ENCODE peak calls at places on chromosomes 11 and 22, in four cellular contexts. B is K562, E is HepG2, V is H1. L is an unnamed sample.
A peak's percentile ranks its signal among the peaks of the same experiment; 100 is the strongest.

GRCh38 chr11:124943242-124943641 is 7.4 kb upstream of the HEPACAM start:
- DNase-seq in B (no peak), E (peak; percentile 39), V (no peak), L (no peak)

GRCh38 chr11:19460718-19461405 is 220.1 kb upstream of the E2F8 start:
- DNase-seq in B (no peak), E (no peak), V (no peak), L (no peak)

GRCh38 chr11:75490221-75491181 is 35.2 kb downstream of the GDPD5 start:
- DNase-seq in B (no peak), E (no peak), V (peak; percentile 62), L (no peak)

GRCh38 chr11:119371778-119372182 is 9.7 kb downstream of the USP2 start:
- DNase-seq in B (no peak), E (no peak), V (no peak), L (no peak)

GRCh38 chr11:62497132-62497915 is 49.3 kb downstream of the AHNAK start:
- DNase-seq in B (peak; percentile 13), E (peak; percentile 86), V (no peak), L (peak; percentile 13)

GRCh38 chr11:8765294-8765693 is 82.7 kb downstream of the RPL27A start:
- DNase-seq in B (no peak), E (peak; percentile 49), V (no peak), L (no peak)

GRCh38 chr11:47186076-47186936 is at the start of gene PACSIN3:
- DNase-seq in B (peak; percentile 94), E (peak; percentile 43), V (peak; percentile 81), L (no peak)

GRCh38 chr11:111846063-111846462 is 25.3 kb downstream of the ALG9 start:
- DNase-seq in B (no peak), E (no peak), V (no peak), L (no peak)

GRCh38 chr11:14578551-14578956 is 58.4 kb upstream of the PSMA1 start:
- DNase-seq in B (peak; percentile 30), E (peak; percentile 82), V (no peak), L (peak; percentile 65)

GRCh38 chr11:74592063-74592440 is 330 bp upstream of the POLD3 start:
- DNase-seq in B (no peak), E (no peak), V (no peak), L (no peak)

GRCh38 chr11:20599424-20600346 is at the start of gene SLC6A5:
- DNase-seq in B (peak; percentile 50), E (peak; percentile 25), V (peak; percentile 88), L (no peak)

GRCh38 chr11:74776546-74776945 is 27.9 kb downstream of the RNF169 start:
- DNase-seq in B (no peak), E (no peak), V (no peak), L (no peak)

GRCh38 chr11:64545605-64546004 is 45.4 kb upstream of the SLC22A12 start:
- DNase-seq in B (no peak), E (no peak), V (no peak), L (no peak)

GRCh38 chr11:130449996-130450419 is 1.6 kb downstream of the ADAMTS15 start:
- DNase-seq in B (peak; percentile 36), E (no peak), V (peak; percentile 93), L (no peak)

GRCh38 chr11:112012877-112013276 is 12.3 kb upstream of the DLAT start:
- DNase-seq in B (peak; percentile 22), E (peak; percentile 8), V (no peak), L (no peak)

GRCh38 chr11:68038718-68039525 is at the start of gene TCIRG1:
- DNase-seq in B (peak; percentile 91), E (peak; percentile 79), V (peak; percentile 77), L (peak; percentile 15)

GRCh38 chr22:24962835-24963234 is 10.3 kb downstream of the KIAA1671 start:
- DNase-seq in B (no peak), E (no peak), V (no peak), L (no peak)

GRCh38 chr22:23157560-23158515 is 12.6 kb downstream of the RAB36 start:
- DNase-seq in B (no peak), E (no peak), V (no peak), L (no peak)

GRCh38 chr11:12765428-12765827 is 91.2 kb downstream of the TEAD1 start:
- DNase-seq in B (no peak), E (no peak), V (no peak), L (no peak)

GRCh38 chr11:1480191-1480554 is 6.4 kb downstream of the MOB2 start:
- DNase-seq in B (no peak), E (no peak), V (no peak), L (no peak)

GRCh38 chr11:134244593-134244992 is 8.6 kb downstream of the THYN1 start:
- DNase-seq in B (peak; percentile 31), E (peak; percentile 35), V (no peak), L (no peak)
- TF ChIP-seq CREB1 in B (no peak), E (no peak), V (no peak), L (no peak)

DNA sequence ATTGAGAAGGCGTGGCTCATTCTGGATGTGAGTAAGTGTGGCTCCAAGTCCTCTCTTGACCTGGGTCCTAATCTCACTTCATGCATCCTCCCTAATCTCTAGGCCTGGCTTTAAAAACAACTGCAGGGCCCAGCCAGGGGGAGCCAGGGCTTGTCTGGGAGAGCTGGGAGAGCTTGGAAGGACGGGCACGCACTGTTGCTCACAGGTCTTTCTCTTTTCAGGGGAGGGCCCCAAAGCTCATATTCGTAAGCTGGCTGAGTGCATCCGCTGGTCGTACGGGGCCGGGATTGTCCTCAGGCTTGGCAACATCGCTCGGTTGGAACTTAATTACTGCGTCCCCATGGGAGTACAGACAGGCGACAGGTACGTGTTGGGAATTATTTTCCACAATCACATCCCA is 34.1 kb upstream of the PARVB start:
- DNase-seq in B (no peak), E (no peak), V (no peak), L (no peak)
- H3K9ac ChIP-seq in B (no peak overlapping the region), E (no peak overlapping the region), V (no peak overlapping the region), L (no peak overlapping the region)

DNA sequence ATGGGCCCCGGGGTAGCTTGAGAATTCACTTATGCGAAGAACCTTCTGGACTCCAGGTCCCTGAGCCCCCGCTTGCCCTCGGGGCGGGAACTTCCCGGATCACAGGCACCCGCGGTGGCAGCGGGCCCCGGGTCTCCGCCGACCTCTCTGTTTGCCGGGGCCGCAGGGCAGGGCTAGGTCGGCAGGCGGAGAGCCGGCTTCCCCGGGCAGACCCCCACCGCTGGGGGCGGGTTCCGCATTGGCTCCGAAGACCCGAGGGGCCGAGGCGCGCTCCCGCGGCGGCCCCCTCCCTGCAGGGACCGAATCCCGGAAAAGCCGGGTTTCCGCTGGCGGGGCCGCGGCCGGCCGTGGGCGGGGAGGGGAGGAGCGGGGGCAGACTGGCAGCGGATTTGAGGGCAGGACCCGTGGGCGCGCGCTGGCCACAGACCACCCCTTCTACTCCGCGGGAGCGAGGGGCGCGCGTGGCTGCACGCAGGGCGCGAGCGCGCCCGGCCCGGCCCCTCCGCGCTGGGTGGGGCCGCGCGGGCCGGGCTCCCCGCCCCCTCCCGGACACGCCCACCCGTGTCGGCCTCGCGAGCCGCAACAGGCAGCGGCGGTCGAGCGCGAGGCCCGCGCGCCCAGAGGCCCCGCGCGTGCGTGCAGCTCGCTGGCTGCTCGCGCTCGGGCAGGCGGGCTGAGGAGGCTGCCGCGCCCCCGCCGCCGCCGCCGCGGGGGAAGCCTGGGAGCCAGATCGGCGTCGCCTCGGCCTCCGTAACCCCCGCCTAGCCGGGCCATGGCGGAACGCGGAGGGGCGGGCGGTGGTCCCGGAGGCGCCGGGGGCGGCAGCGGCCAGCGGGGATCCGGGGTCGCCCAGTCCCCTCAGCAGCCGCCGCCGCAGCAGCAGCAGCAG is at the start of gene PACS1:
- DNase-seq in B (peak; percentile 92), E (peak; percentile 25), V (peak; percentile 85), L (no peak)
- TF ChIP-seq CREB1 in B (no peak), E (no peak), V (no peak), L (no peak)

GRCh38 chr11:65639623-65640482 is 2.0 kb downstream of the SIPA1 start:
- DNase-seq in B (no peak), E (no peak), V (no peak), L (peak; percentile 91)
- H3K9ac ChIP-seq in B (no peak overlapping the region), E (no peak overlapping the region), V (no peak overlapping the region), L (peak overlapping the region; percentile 92)

GRCh38 chr11:35211952-35212351 is 73.0 kb downstream of the CD44 start:
- DNase-seq in B (no peak), E (no peak), V (no peak), L (no peak)
- TF ChIP-seq CREB1 in B (no peak), E (no peak), V (no peak), L (no peak)

DNA sequence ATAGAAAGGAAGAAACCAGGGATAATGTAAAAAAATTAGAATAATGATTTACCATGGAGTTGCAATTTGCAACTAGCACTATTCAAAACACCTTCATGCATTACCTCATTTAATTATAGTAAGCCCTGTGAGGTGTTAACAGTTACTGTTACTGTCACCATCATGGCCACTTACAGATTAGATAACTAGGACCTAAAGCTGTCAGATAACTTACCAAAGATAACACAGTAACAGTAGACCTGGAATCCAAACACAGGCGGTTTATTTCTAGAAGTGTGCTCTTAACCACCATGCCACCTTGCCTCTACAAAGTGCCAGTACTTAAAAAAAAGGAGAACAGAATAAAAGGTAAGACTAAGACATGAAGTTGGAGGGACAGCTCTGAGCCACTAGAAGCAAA is 11.1 kb upstream of the LARGE1 start:
- DNase-seq in B (no peak), E (no peak), V (no peak), L (no peak)
- H3K9ac ChIP-seq in B (no peak overlapping the region), E (no peak overlapping the region), V (no peak overlapping the region), L (no peak overlapping the region)

DNA sequence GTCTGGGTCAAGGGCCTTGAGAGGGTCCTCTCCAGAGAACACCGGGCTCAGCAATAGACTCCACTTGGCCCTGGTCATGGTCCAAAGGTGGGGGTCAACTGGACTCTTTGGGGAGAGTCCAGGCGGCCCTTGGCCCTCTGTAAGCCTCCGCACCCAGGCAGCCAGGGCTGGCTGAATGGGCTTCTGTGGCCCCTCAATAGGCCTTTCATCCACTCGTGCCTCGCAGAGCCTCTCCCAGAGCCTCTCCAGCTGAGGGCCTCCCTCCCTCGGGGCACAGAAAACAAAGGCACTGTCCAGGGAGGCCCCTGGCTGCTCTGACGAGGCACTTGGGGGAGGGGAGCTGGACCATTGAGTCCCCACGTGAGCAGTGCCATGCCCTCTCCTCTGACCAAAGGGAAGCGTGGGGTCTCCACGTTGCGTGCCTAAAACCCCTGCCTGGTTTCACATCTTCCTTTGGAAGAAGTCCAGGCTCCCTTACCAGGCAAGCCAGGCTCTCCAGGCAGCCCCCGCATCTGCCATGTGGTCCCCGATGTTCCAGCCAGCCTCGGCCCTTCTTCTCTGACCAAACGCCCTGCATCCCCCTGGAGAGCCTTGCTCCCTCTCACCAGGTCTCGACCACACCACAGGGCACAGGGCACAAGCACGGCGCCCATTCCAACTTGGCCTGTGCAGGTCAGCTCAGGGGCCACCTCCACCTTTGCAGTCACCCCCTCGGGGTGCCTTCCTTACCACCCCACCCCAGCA is 15.5 kb downstream of the KIAA0930 start:
- DNase-seq in B (no peak), E (no peak), V (no peak), L (no peak)
- TF ChIP-seq CREB1 in B (no peak), E (no peak), V (no peak), L (no peak)

GRCh38 chr22:36977947-36978660 is 41.1 kb downstream of the TST start:
- DNase-seq in B (peak; percentile 87), E (peak; percentile 72), V (peak; percentile 88), L (peak; percentile 57)
- H3K9ac ChIP-seq in B (peak overlapping the region; percentile 44), E (no peak overlapping the region), V (no peak overlapping the region), L (peak overlapping the region; percentile 53)

GRCh38 chr11:16271258-16271657 is 85.1 kb downstream of the SOX6 start:
- DNase-seq in B (no peak), E (no peak), V (no peak), L (no peak)
- TF ChIP-seq CREB1 in B (no peak), E (no peak), V (no peak), L (no peak)